ENCODE peak calls at places on chromosome 16, in nine cellular contexts. Q is cardiac muscle cell; X is lower lobe of right lung; V is coronary artery; L is epithelial cell of prostate; K is thoracic aorta; T is CD4-positive, alpha-beta memory T cell; F is kidney; D is keratinocyte. Y is an unnamed sample.

GRCh38 chr16:64137976-64138375 is 983.9 kb downstream of the CDH11 start:
- DNase-seq in Q (no peak), X (no peak), V (no peak), L (no peak), K (no peak), T (no peak), F (no peak), D (no peak), Y (no peak)

GRCh38 chr16:76816475-76816874 is 374.5 kb upstream of the MON1B start:
- DNase-seq in Q (no peak), X (no peak), V (no peak), L (peak), K (no peak), T (no peak), F (no peak), D (no peak), Y (no peak)

GRCh38 chr16:69483611-69484010 is 59.2 kb downstream of the CYB5B start:
- DNase-seq in Q (no peak), X (no peak), V (no peak), L (no peak), K (no peak), T (no peak), F (no peak), D (no peak), Y (no peak)

GRCh38 chr16:54125751-54126655 is 160.6 kb downstream of the IRX3 start:
- DNase-seq in Q (no peak), X (no peak), V (no peak), L (no peak), K (no peak), T (no peak), F (no peak), D (no peak), Y (no peak)

GRCh38 chr16:58339452-58339938 is 44.7 kb upstream of the PRSS54 start:
- DNase-seq in Q (peak), X (no peak), V (no peak), L (no peak), K (no peak), T (no peak), F (no peak), D (no peak), Y (no peak)

GRCh38 chr16:17053536-17054160 is 417.1 kb downstream of the XYLT1 start:
- DNase-seq in Q (no peak), X (no peak), V (no peak), L (no peak), K (no peak), T (no peak), F (no peak), D (no peak), Y (no peak)

GRCh38 chr16:72286936-72287620 is 115.1 kb upstream of the PMFBP1 start:
- DNase-seq in Q (no peak), X (no peak), V (no peak), L (no peak), K (no peak), T (no peak), F (no peak), D (peak), Y (no peak)

GRCh38 chr16:59632266-59632855 is 898.2 kb upstream of the GOT2 start:
- DNase-seq in Q (peak), X (no peak), V (no peak), L (no peak), K (no peak), T (no peak), F (no peak), D (no peak), Y (no peak)

GRCh38 chr16:88380099-88380498 is 2.7 kb upstream of the ZNF469 start:
- DNase-seq in Q (no peak), X (peak), V (no peak), L (no peak), K (no peak), T (no peak), F (no peak), D (no peak), Y (no peak)

GRCh38 chr16:55576369-55576768 is 9.9 kb downstream of the CAPNS2 start:
- DNase-seq in Q (no peak), X (no peak), V (no peak), L (no peak), K (no peak), T (no peak), F (no peak), D (no peak), Y (no peak)

GRCh38 chr16:19700319-19700781 is 17.7 kb downstream of the KNOP1 start:
- DNase-seq in Q (no peak), X (no peak), V (no peak), L (no peak), K (no peak), T (no peak), F (no peak), D (no peak), Y (no peak)

GRCh38 chr16:19138601-19139000 is 24.8 kb downstream of the ITPRIPL2 start:
- DNase-seq in Q (no peak), X (peak), V (no peak), L (no peak), K (no peak), T (no peak), F (peak), D (no peak), Y (no peak)

GRCh38 chr16:19660432-19660831 is 57.6 kb downstream of the KNOP1 start:
- DNase-seq in Q (no peak), X (no peak), V (no peak), L (no peak), K (no peak), T (no peak), F (no peak), D (no peak), Y (no peak)

GRCh38 chr16:23597003-23597756 is 1.1 kb upstream of the NDUFAB1 start:
- DNase-seq in Q (peak), X (no peak), V (no peak), L (no peak), K (no peak), T (no peak), F (no peak), D (no peak), Y (no peak)

GRCh38 chr16:24525970-24526559 is 13.3 kb upstream of the RBBP6 start:
- DNase-seq in Q (no peak), X (no peak), V (no peak), L (peak), K (no peak), T (no peak), F (no peak), D (peak), Y (no peak)

GRCh38 chr16:68479271-68479670 is 31.0 kb upstream of the SMPD3 start:
- DNase-seq in Q (no peak), X (no peak), V (no peak), L (no peak), K (no peak), T (no peak), F (no peak), D (no peak), Y (no peak)

GRCh38 chr16:2689968-2690830 is 7.9 kb downstream of the KCTD5 start:
- DNase-seq in Q (no peak), X (peak), V (no peak), L (no peak), K (no peak), T (no peak), F (peak), D (no peak), Y (no peak)

GRCh38 chr16:15573274-15573895 is 69.6 kb downstream of the MARF1 start:
- DNase-seq in Q (no peak), X (no peak), V (no peak), L (no peak), K (no peak), T (no peak), F (no peak), D (no peak), Y (no peak)

GRCh38 chr16:10123141-10123540 is 59.1 kb downstream of the GRIN2A start:
- DNase-seq in Q (no peak), X (no peak), V (no peak), L (no peak), K (no peak), T (no peak), F (no peak), D (no peak), Y (no peak)

GRCh38 chr16:15778999-15779614 is 77.7 kb downstream of the MYH11 start:
- DNase-seq in Q (no peak), X (no peak), V (no peak), L (no peak), K (no peak), T (no peak), F (no peak), D (no peak), Y (no peak)

GRCh38 chr16:67150058-67150832 is 553 bp downstream of the B3GNT9 start:
- DNase-seq in Q (peak), X (peak), V (peak), L (no peak), K (no peak), T (peak), F (peak), D (no peak), Y (no peak)
- H3K27ac ChIP-seq in Q (peak), X (peak), V (peak), L (peak), K (peak), T (peak), F (peak), D (no peak), Y (peak)

GRCh38 chr16:4538386-4539235 is at the start of gene CDIP1:
- DNase-seq in Q (peak), X (peak), V (peak), L (peak), K (peak), T (peak), F (peak), D (peak), Y (peak)

GRCh38 chr16:4537376-4538066 is 1.1 kb downstream of the CDIP1 start:
- DNase-seq in Q (peak), X (peak), V (no peak), L (no peak), K (no peak), T (no peak), F (peak), D (no peak), Y (no peak)

GRCh38 chr16:4536391-4537106 is 2.0 kb downstream of the CDIP1 start:
- DNase-seq in Q (no peak), X (no peak), V (no peak), L (no peak), K (no peak), T (no peak), F (no peak), D (no peak), Y (no peak)

GRCh38 chr16:4539716-4540284 is 1.2 kb upstream of the CDIP1 start:
- DNase-seq in Q (no peak), X (no peak), V (no peak), L (no peak), K (no peak), T (no peak), F (no peak), D (no peak), Y (no peak)

DNA sequence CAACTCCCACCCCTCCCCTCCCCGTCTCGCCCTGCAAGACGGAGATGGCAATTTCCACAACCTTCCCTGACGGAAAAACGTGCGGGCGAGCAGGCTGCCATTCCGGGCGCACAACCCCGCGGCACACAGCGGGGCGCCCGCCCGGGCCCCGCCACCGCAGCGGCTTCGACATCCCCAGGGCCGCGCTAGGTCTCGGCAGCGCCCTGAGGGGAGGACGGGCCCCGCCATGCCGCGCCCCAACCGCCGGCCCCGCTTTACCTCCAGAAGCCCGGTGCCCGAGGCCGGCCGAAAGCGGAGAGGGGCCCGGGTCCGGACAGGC is 547 bp downstream of the CDIP1 start:
- DNase-seq in Q (no peak), X (no peak), V (no peak), L (no peak), K (no peak), T (no peak), F (no peak), D (no peak), Y (peak)
- H3K27ac ChIP-seq in Q (peak), X (peak), V (peak), L (peak), K (peak), T (peak), F (peak), D (peak), Y (peak)

DNA sequence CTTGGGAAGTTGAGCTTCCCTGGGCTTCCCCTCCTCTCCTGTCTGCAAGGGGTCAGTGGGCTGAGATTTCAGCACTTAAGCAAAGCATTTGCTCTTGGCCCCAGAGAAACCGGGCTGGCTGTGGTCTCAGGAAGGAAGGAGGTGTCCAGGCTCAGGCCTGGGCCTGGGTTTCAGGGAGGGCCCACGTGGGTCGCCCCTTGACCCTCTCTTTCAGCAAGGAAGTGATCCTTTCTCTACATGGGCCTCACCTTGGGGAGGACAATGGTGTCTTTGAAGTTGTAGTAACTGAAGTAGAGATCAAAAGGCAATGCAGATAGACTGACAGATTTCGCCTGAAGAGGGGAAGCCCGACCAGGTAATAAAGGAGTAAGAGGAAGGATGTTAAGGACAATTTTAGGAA is 2.7 kb downstream of the NOD2 start:
- DNase-seq in Q (no peak), X (no peak), V (no peak), L (no peak), K (no peak), T (no peak), F (no peak), D (no peak), Y (no peak)
- H3K27ac ChIP-seq in Q (no peak), X (peak), V (peak), L (peak), K (peak), T (peak), F (peak), D (peak), Y (no peak)

GRCh38 chr16:683396-684066 is 603 bp downstream of the JMJD8 start:
- DNase-seq in Q (no peak), X (no peak), V (no peak), L (no peak), K (no peak), T (no peak), F (no peak), D (no peak), Y (no peak)
- H3K27ac ChIP-seq in Q (peak), X (peak), V (peak), L (peak), K (no peak), T (peak), F (no peak), D (peak), Y (peak)

GRCh38 chr16:11748404-11749254 is 6.0 kb upstream of the TXNDC11 start:
- DNase-seq in Q (no peak), X (no peak), V (no peak), L (no peak), K (no peak), T (no peak), F (no peak), D (no peak), Y (no peak)
- H3K27ac ChIP-seq in Q (peak), X (no peak), V (no peak), L (no peak), K (no peak), T (no peak), F (peak), D (no peak), Y (no peak)

GRCh38 chr16:31147574-31147973 is 2.3 kb downstream of the PRSS36 start:
- DNase-seq in Q (no peak), X (no peak), V (no peak), L (no peak), K (no peak), T (no peak), F (no peak), D (no peak), Y (no peak)

GRCh38 chr16:31148281-31148728 is 1.6 kb downstream of the PRSS36 start:
- DNase-seq in Q (no peak), X (peak), V (no peak), L (no peak), K (no peak), T (no peak), F (no peak), D (no peak), Y (no peak)

GRCh38 chr16:31148896-31149295 is 970 bp downstream of the PRSS36 start:
- DNase-seq in Q (no peak), X (no peak), V (no peak), L (no peak), K (no peak), T (no peak), F (no peak), D (no peak), Y (no peak)

GRCh38 chr16:31149894-31150890 is at the start of gene PRSS36:
- DNase-seq in Q (no peak), X (no peak), V (no peak), L (no peak), K (no peak), T (no peak), F (no peak), D (no peak), Y (no peak)

DNA sequence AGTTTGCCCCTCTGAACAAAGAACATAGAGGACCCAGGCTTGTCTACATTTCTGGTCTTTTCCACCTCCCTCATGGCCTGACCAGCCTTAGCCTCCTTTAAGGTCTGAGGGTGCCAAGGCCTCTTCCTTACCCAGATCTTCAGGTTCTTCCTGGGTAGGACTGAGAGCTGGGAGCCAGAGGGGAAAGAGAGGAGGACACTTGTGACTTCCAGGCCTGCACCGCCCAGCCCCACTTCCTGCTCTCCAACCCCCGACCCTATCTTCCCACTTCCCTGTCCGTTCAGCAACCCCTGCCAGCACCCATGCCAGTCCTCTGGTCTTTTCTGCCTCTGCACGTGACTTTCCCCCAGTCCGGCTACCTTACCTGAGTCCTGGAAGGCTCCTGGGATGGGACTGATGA is 534 bp downstream of the PRSS36 start:
- DNase-seq in Q (no peak), X (no peak), V (no peak), L (no peak), K (no peak), T (no peak), F (no peak), D (no peak), Y (no peak)
- H3K27ac ChIP-seq in Q (no peak), X (no peak), V (peak), L (no peak), K (no peak), T (no peak), F (no peak), D (no peak), Y (no peak)

DNA sequence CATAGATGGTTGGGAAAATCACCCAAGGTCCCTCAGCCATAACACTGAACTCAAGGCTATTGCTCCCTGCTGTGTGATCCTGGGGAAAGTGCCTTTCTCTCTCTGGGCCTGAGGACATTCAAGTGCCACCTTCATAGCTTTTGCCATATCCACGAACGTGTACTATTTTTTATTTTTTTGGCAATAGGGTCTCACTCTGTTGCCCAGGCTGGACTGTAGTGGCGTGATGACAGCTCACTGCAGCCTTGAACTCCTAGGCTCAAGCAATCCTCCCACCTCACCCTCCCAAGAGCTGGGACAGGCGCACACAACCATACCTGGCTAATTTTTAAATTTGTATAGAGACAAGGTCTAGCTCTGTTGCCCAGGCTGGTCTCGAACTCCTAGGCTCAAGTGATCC is 10.6 kb downstream of the PLLP start:
- DNase-seq in Q (no peak), X (no peak), V (no peak), L (no peak), K (no peak), T (no peak), F (no peak), D (no peak), Y (no peak)
- H3K27ac ChIP-seq in Q (peak), X (no peak), V (no peak), L (no peak), K (no peak), T (no peak), F (no peak), D (no peak), Y (peak)

Y was measured in caudate nucleus.